ENCODE peak calls at places on chromosomes 12 and 14, in seven cellular contexts. C is ovary, F is psoas muscle, M is adrenal gland, K is astrocyte of the spinal cord, Y is endothelial cell of umbilical vein, S is GM20000. T is an unnamed sample.

GRCh38 chr12:125530876-125531275 is 465.6 kb downstream of the AACS start:
- DNase-seq in F (no peak), M (no peak), C (no peak), S (no peak), K (no peak), Y (no peak), T (no peak)

GRCh38 chr12:108457006-108457733 is 57.9 kb upstream of the FICD start:
- DNase-seq in C (no peak), S (peak; percentile 72), M (no peak), Y (peak; percentile 51), F (no peak), K (peak; percentile 44), T (no peak)

GRCh38 chr14:34050606-34051005 is 99.7 kb upstream of the EGLN3 start:
- DNase-seq in S (no peak), C (no peak), F (no peak), Y (no peak), K (no peak), M (no peak), T (no peak)

GRCh38 chr12:1930816-1931597 is 12.6 kb upstream of the CACNA2D4 start:
- DNase-seq in F (no peak), C (peak; percentile 8), M (no peak), K (no peak), Y (no peak), S (no peak), T (no peak)

GRCh38 chr12:131990066-131990979 is 40.6 kb downstream of the EP400 start:
- DNase-seq in F (no peak), C (no peak), S (no peak), M (no peak), Y (no peak), K (peak; percentile 69), T (no peak)

GRCh38 chr12:105882404-105882803 is 256.4 kb downstream of the NUAK1 start:
- DNase-seq in S (no peak), F (peak; percentile 19), Y (no peak), M (no peak), K (peak; percentile 13), C (no peak), T (no peak)

GRCh38 chr12:41151789-41152188 is 36.3 kb upstream of the PDZRN4 start:
- DNase-seq in K (no peak), Y (no peak), S (no peak), F (no peak), M (no peak), C (no peak), T (no peak)

GRCh38 chr12:53492830-53493609 is 6.2 kb downstream of the MAP3K12 start:
- DNase-seq in M (peak; percentile 95), F (peak; percentile 91), S (peak; percentile 95), Y (peak; percentile 93), C (peak; percentile 95), K (peak; percentile 90), T (peak; percentile 92)

GRCh38 chr12:67705394-67706370 is 57.1 kb downstream of the DYRK2 start:
- DNase-seq in M (no peak), C (no peak), Y (peak; percentile 87), K (peak; percentile 82), F (no peak), S (no peak), T (no peak)

GRCh38 chr12:32134144-32134888 is 27.7 kb downstream of the BICD1 start:
- DNase-seq in F (no peak), M (no peak), C (no peak), K (peak; percentile 63), Y (peak; percentile 49), S (peak; percentile 42), T (no peak)

GRCh38 chr12:80183939-80184338 is 84.6 kb downstream of the OTOGL start:
- DNase-seq in S (no peak), Y (no peak), C (no peak), K (no peak), F (no peak), M (no peak), T (no peak)

GRCh38 chr12:119528241-119528640 is 65.3 kb upstream of the TMEM233 start:
- DNase-seq in C (no peak), K (peak; percentile 3), S (no peak), M (no peak), Y (no peak), F (no peak), T (no peak)

GRCh38 chr12:115070313-115070712 is 386.3 kb upstream of the TBX3 start:
- DNase-seq in S (no peak), C (no peak), K (no peak), M (no peak), F (no peak), Y (no peak), T (no peak)

GRCh38 chr14:104600141-104600643 is 4.4 kb downstream of the TMEM179 start:
- DNase-seq in K (no peak), C (no peak), F (peak; percentile 10), S (no peak), Y (no peak), M (no peak), T (no peak)

GRCh38 chr12:109608270-109608669 is 34.7 kb downstream of the MVK start:
- DNase-seq in F (no peak), S (no peak), M (no peak), C (no peak), Y (no peak), K (no peak), T (no peak)

GRCh38 chr12:25787701-25788100 is 170.8 kb upstream of the RASSF8 start:
- DNase-seq in F (no peak), C (no peak), M (no peak), Y (peak; percentile 65), S (no peak), K (no peak), T (no peak)

GRCh38 chr12:10363922-10364838 is 25.7 kb downstream of the KLRK1 start:
- DNase-seq in Y (peak; percentile 77), F (peak; percentile 40), K (peak; percentile 56), C (peak; percentile 67), M (peak; percentile 61), S (peak; percentile 67), T (no peak)

GRCh38 chr14:66288511-66288910 is 197.7 kb upstream of the CCDC196 start:
- DNase-seq in S (no peak), K (no peak), F (no peak), M (no peak), C (no peak), Y (no peak), T (no peak)

GRCh38 chr12:121816925-121817647 is 13.3 kb downstream of the SETD1B start:
- DNase-seq in C (no peak), S (no peak), K (no peak), F (peak; percentile 10), Y (no peak), M (no peak), T (no peak)

GRCh38 chr14:59265808-59266207 is 77.3 kb downstream of the DAAM1 start:
- DNase-seq in C (no peak), Y (no peak), F (no peak), K (no peak), M (no peak), S (no peak), T (peak; percentile 52)

GRCh38 chr12:46110220-46110700 is 119.9 kb upstream of the SCAF11 start:
- DNase-seq in F (no peak), S (no peak), C (no peak), M (no peak), K (no peak), Y (no peak), T (no peak)

GRCh38 chr12:117036046-117036445 is 63.2 kb downstream of the TESC start:
- DNase-seq in S (no peak), M (no peak), C (no peak), Y (no peak), F (no peak), K (no peak), T (no peak)

GRCh38 chr14:92470215-92470614 is 43.4 kb upstream of the RIN3 start:
- DNase-seq in F (no peak), Y (no peak), S (no peak), M (no peak), K (peak; percentile 65), C (no peak), T (no peak)

DNA sequence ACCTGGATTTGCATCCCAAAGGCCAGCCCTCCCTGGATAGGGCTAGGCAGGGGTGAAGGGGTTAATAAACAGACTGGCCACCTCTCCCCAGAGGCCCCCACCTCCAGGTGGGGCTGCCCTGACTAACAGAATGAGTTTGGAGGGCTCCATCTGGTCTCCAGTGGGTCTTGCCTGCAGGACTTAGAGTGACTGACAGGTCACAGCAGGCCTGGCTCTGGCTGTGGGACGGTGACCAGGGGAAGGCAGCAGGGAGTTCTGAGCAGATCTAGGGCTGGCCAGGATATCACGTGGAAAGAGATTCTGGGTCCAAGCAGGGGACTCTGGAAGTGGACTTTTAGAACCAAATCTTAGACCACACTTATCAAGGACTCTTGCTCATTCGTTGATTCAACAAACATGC is 40.9 kb upstream of the LHX5 start:
- DNase-seq in F (no peak), M (no peak), Y (no peak), C (no peak), S (no peak), K (no peak), T (no peak)
- TF ChIP-seq CTCF in F (no peak), M (no peak), Y (no peak), C (no peak), S (no peak), K (no peak), T (no peak)

DNA sequence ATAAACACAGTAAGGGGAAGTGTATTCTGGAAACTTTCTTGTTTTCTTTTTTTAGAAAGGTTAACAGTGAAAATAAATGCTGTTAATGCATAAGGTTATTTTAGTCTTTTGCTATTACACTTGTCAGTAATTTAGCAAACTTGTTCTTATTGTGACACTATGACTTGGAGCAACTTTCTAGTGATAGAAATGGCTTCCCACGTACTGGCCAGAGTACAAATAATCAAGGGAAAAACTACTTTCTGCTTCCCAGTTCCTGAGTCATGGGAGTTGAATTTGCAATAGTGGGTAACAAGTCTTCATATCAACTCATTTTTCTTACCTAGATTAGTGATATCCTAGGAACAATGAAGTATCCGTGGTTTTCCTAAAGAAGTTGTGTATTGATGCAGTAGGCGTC is 1072.3 kb downstream of the FLRT2 start:
- DNase-seq in S (no peak), C (no peak), M (no peak), Y (no peak), F (no peak), K (no peak), T (no peak)
- TF ChIP-seq CTCF in S (no peak), C (no peak), M (no peak), Y (no peak), F (no peak), K (no peak), T (no peak)

GRCh38 chr14:47585447-47585846 is 90.0 kb downstream of the MDGA2 start:
- DNase-seq in Y (no peak), M (no peak), S (no peak), C (no peak), K (no peak), F (no peak), T (no peak)
- TF ChIP-seq CTCF in Y (no peak), M (no peak), S (no peak), C (no peak), K (no peak), F (no peak), T (no peak)

GRCh38 chr14:99578541-99579044 is 25.4 kb downstream of the CCDC85C start:
- DNase-seq in C (peak; percentile 66), F (no peak), S (no peak), K (no peak), M (no peak), Y (no peak), T (no peak)

GRCh38 chr14:99579077-99579836 is 24.8 kb downstream of the CCDC85C start:
- DNase-seq in C (no peak), F (no peak), M (no peak), K (no peak), S (no peak), Y (no peak), T (no peak)

GRCh38 chr14:99581960-99582359 is 22.0 kb downstream of the CCDC85C start:
- DNase-seq in K (no peak), M (no peak), F (no peak), C (no peak), Y (no peak), S (no peak), T (no peak)

GRCh38 chr14:99581371-99581770 is 22.6 kb downstream of the CCDC85C start:
- DNase-seq in Y (no peak), F (no peak), M (no peak), K (no peak), S (no peak), C (no peak), T (no peak)

GRCh38 chr14:99579903-99580570 is 24.0 kb downstream of the CCDC85C start:
- DNase-seq in F (no peak), Y (peak; percentile 41), S (no peak), K (peak; percentile 61), C (no peak), M (no peak), T (no peak)
- TF ChIP-seq CTCF in F (no peak), Y (no peak), S (no peak), K (no peak), C (no peak), M (no peak), T (no peak)

T was measured in CD14-positive monocyte.